ENCODE peak calls at places on chromosomes 3 and 15, in six cellular contexts. P is SJSA1, S is aorta, G is adrenal gland, Z is DND-41, D is kidney epithelial cell. J is an unnamed sample.

GRCh38 chr3:119195911-119196310 is 22.5 kb downstream of the UPK1B start:
- DNase-seq in P (no peak), S (no peak), G (no peak), Z (no peak), D (no peak), J (no peak)

GRCh38 chr3:41053220-41053619 is 146.1 kb upstream of the CTNNB1 start:
- DNase-seq in P (no peak), S (no peak), G (no peak), Z (no peak), D (no peak), J (no peak)

GRCh38 chr3:151816091-151816604 is 2.2 kb downstream of the AADAC start:
- DNase-seq in P (peak; percentile 47), S (no peak), G (peak; percentile 42), Z (no peak), D (peak; percentile 78), J (no peak)

GRCh38 chr3:124149774-124150173 is 157.8 kb upstream of the ROPN1 start:
- DNase-seq in P (no peak), S (no peak), G (no peak), Z (no peak), D (no peak), J (no peak)

GRCh38 chr3:195257454-195258448 is 13.2 kb downstream of the XXYLT1 start:
- DNase-seq in P (no peak), S (no peak), G (peak; percentile 27), Z (no peak), D (no peak), J (peak; percentile 49)

GRCh38 chr15:29913528-29914135 is 91.4 kb upstream of the TJP1 start:
- DNase-seq in P (peak; percentile 41), S (no peak), G (no peak), Z (no peak), D (no peak), J (no peak)

GRCh38 chr3:42709621-42710020 is 7.0 kb upstream of the HHATL start:
- DNase-seq in P (no peak), S (no peak), G (peak; percentile 5), Z (no peak), D (no peak), J (no peak)

GRCh38 chr3:31248619-31248992 is 284.1 kb upstream of the STT3B start:
- DNase-seq in P (no peak), S (no peak), G (no peak), Z (no peak), D (no peak), J (no peak)

GRCh38 chr3:119176778-119177177 is 3.4 kb downstream of the UPK1B start:
- DNase-seq in P (no peak), S (no peak), G (no peak), Z (no peak), D (no peak), J (no peak)

GRCh38 chr3:45647148-45647619 is 42.0 kb upstream of the SACM1L start:
- DNase-seq in P (peak; percentile 53), S (no peak), G (no peak), Z (no peak), D (no peak), J (no peak)

GRCh38 chr15:84654689-84655453 is 788 bp upstream of the WDR73 start:
- DNase-seq in P (peak; percentile 78), S (peak; percentile 89), G (peak; percentile 86), Z (peak; percentile 84), D (no peak), J (peak; percentile 84)

GRCh38 chr3:119529883-119530282 is 29.5 kb downstream of the CD80 start:
- DNase-seq in P (no peak), S (no peak), G (no peak), Z (no peak), D (no peak), J (no peak)

GRCh38 chr3:131794766-131795381 is 239.9 kb downstream of the CPNE4 start:
- DNase-seq in P (peak; percentile 30), S (no peak), G (peak; percentile 50), Z (peak; percentile 41), D (peak; percentile 9), J (no peak)

GRCh38 chr3:5349343-5349742 is 161.8 kb downstream of the EDEM1 start:
- DNase-seq in P (no peak), S (no peak), G (no peak), Z (no peak), D (no peak), J (no peak)

GRCh38 chr3:126356373-126357298 is 572 bp downstream of the KLF15 start:
- DNase-seq in P (no peak), S (peak; percentile 59), G (peak; percentile 55), Z (no peak), D (no peak), J (no peak)

DNA sequence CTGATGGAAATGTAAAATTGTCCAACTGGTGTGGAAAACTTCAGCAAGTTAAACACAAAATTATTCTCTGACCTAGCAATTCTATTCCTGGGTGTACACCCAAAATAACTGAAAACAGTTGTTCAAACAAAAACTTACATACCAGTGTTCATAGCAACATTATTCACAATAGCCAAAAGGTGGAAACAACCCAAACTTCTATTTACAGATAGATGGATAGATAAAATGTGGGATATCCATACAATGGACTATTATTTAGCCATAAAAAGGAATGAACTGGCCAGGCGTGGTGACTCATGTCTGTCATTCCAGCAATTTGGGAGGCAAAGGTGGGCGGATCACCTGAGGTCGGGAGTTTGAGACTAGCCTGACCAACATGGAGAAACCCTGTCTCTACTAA is 6.9 kb upstream of the VWA5B2 start:
- DNase-seq in P (no peak), S (no peak), G (no peak), Z (no peak), D (no peak), J (no peak)
- H3K27me3 ChIP-seq in P (no peaks in the 10 kb centered on the region), S (no peaks in the 10 kb centered on the region), G (no peaks in the 10 kb centered on the region), Z (peaks cover 5% of the 10 kb centered on the region), D (peaks cover 2% of the 10 kb centered on the region), J (no peaks in the 10 kb centered on the region)

DNA sequence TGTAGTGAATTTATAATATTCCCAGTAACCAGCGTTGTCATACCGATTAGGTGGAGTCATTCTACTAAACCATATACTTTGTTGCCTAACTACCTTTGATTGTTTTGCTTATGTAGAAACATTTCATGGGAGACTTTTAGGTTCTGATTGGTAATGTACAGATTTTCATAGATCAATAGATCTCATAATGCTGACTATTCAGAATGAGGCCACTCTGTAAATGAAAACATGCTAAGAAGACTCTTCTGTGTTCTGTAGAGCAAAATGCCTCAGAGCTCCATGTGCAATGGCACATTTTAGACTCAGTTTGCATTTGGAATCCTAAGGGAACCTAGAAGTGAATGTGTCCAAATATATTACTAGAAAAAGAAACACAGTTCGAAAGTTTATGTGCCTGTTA is 20.0 kb downstream of the CBLB start:
- DNase-seq in P (no peak), S (no peak), G (no peak), Z (no peak), D (no peak), J (no peak)
- H3K4me3 ChIP-seq in P (no peak overlapping the region), S (no peak overlapping the region), G (no peak overlapping the region), Z (no peak overlapping the region), D (no peak overlapping the region), J (no peak overlapping the region)

GRCh38 chr3:187531831-187532230 is 138.4 kb downstream of the SST start:
- DNase-seq in P (no peak), S (no peak), G (no peak), Z (no peak), D (no peak), J (no peak)

GRCh38 chr3:187533797-187534196 is 136.4 kb downstream of the SST start:
- DNase-seq in P (no peak), S (no peak), G (no peak), Z (no peak), D (no peak), J (no peak)

GRCh38 chr3:187540847-187541246 is 129.3 kb downstream of the SST start:
- DNase-seq in P (no peak), S (no peak), G (no peak), Z (no peak), D (no peak), J (no peak)

DNA sequence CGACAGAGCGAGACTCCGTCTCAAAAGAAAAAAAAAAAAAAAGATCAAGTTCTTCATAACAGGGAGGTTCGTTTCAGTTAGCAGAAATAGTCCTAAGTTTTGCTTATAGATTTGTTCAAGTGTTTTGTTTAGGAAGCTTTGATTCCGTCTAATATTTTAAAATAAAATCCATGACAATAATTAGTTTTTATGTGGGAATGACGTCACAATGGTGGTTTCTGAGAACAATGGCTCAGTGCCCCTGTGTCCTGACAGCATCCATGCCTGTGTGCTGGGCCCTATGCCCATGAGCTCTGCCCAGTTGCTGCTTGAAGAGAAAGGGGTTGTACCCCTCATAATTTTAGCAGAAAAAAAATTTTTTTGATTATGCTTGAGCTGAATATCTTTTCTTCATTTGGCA is 134.0 kb downstream of the SST start:
- DNase-seq in P (no peak), S (no peak), G (no peak), Z (no peak), D (no peak), J (no peak)
- H3K27me3 ChIP-seq in P (peaks cover 6% of the 10 kb centered on the region), S (no peaks in the 10 kb centered on the region), G (no peaks in the 10 kb centered on the region), Z (peaks cover 12% of the 10 kb centered on the region), D (no peaks in the 10 kb centered on the region), J (no peaks in the 10 kb centered on the region)

GRCh38 chr3:14405886-14406238 is 3.5 kb downstream of the SLC6A6 start:
- DNase-seq in P (no peak), S (no peak), G (peak; percentile 60), Z (no peak), D (no peak), J (no peak)
- H3K4me3 ChIP-seq in P (no peak overlapping the region), S (no peak overlapping the region), G (no peak overlapping the region), Z (no peak overlapping the region), D (peak overlapping the region; percentile 94), J (no peak overlapping the region)